ENCODE peak calls at places on chromosomes 2 and 18, in seven cellular contexts. H is A172, S is NCI-H2029 treated with DMSO at 0.1 percent for 48 hours, U is lung microvascular endothelial cell, X is AG20443, L is NCI-H2171, W is progenitor cell of endocrine pancreas. Z is an unnamed sample.
A peak's percentile ranks its signal among the peaks of the same experiment; 100 is the strongest.

GRCh38 chr2:177666408-177666807 is 273.8 kb downstream of the AGPS start:
- DNase-seq in L (no peak), U (peak; percentile 54), S (no peak), H (peak; percentile 66), X (no peak), W (no peak), Z (peak; percentile 43)

GRCh38 chr2:133605031-133605773 is 36.9 kb upstream of the NCKAP5 start:
- DNase-seq in U (no peak), X (no peak), W (no peak), H (no peak), S (no peak), L (no peak), Z (no peak)

GRCh38 chr2:112730182-112730581 is 9.4 kb downstream of the NT5DC4 start:
- DNase-seq in W (no peak), X (no peak), U (no peak), S (no peak), L (no peak), H (no peak), Z (no peak)

GRCh38 chr2:159010340-159010739 is 41.9 kb downstream of the TANC1 start:
- DNase-seq in S (no peak), H (peak; percentile 59), U (no peak), W (no peak), X (peak; percentile 68), L (no peak), Z (no peak)

GRCh38 chr2:216559625-216560156 is 61.0 kb downstream of the RPL37A start:
- DNase-seq in H (no peak), W (no peak), L (no peak), S (no peak), X (peak; percentile 60), U (no peak), Z (no peak)

GRCh38 chr2:831638-832037 is 119.0 kb upstream of the SNTG2 start:
- DNase-seq in U (no peak), X (no peak), S (no peak), L (no peak), W (no peak), H (no peak), Z (no peak)

GRCh38 chr2:105143467-105144127 is 97.9 kb upstream of the GPR45 start:
- DNase-seq in X (peak; percentile 41), L (peak; percentile 15), W (peak; percentile 43), U (no peak), H (peak; percentile 72), S (no peak), Z (peak; percentile 42)

GRCh38 chr2:116980354-116980753 is 834.1 kb upstream of the DDX18 start:
- DNase-seq in W (no peak), H (no peak), U (no peak), X (no peak), L (no peak), S (no peak), Z (no peak)

GRCh38 chr2:12941203-12941602 is 224.5 kb downstream of the TRIB2 start:
- DNase-seq in L (no peak), U (no peak), S (no peak), X (no peak), W (no peak), H (no peak), Z (no peak)

GRCh38 chr2:67583185-67583584 is 186.1 kb downstream of the ETAA1 start:
- DNase-seq in H (no peak), L (no peak), S (no peak), W (no peak), U (no peak), X (no peak), Z (no peak)

GRCh38 chr2:29650634-29651097 is 270.7 kb downstream of the ALK start:
- DNase-seq in H (no peak), W (no peak), L (peak; percentile 9), S (no peak), X (no peak), U (no peak), Z (no peak)

GRCh38 chr2:218260742-218261423 is at the start of gene GPBAR1:
- DNase-seq in S (no peak), H (no peak), L (no peak), W (no peak), U (no peak), X (no peak), Z (no peak)

GRCh38 chr2:232568161-232568560 is 17.7 kb downstream of the EIF4E2 start:
- DNase-seq in X (peak; percentile 93), L (no peak), U (no peak), S (no peak), H (peak; percentile 89), W (no peak), Z (no peak)

GRCh38 chr2:84989422-84989821 is 18.5 kb downstream of the KCMF1 start:
- DNase-seq in S (no peak), U (no peak), L (no peak), X (no peak), H (no peak), W (no peak), Z (no peak)

GRCh38 chr18:70288851-70289328 is at the start of gene SOCS6:
- DNase-seq in U (peak; percentile 58), L (peak; percentile 6), W (peak; percentile 60), S (no peak), X (peak; percentile 86), H (no peak), Z (peak; percentile 55)

GRCh38 chr18:57670046-57670445 is 48.4 kb upstream of the NARS1 start:
- DNase-seq in U (peak; percentile 86), W (no peak), X (no peak), H (no peak), S (no peak), L (no peak), Z (no peak)

GRCh38 chr18:62434798-62435197 is 88.0 kb upstream of the ZCCHC2 start:
- DNase-seq in L (no peak), H (no peak), U (no peak), X (no peak), W (no peak), S (no peak), Z (no peak)

GRCh38 chr2:84676295-84676694 is 160.0 kb downstream of the DNAH6 start:
- DNase-seq in W (no peak), L (no peak), X (peak; percentile 34), U (no peak), H (peak; percentile 31), S (no peak), Z (no peak)

GRCh38 chr2:49262815-49263560 is 108.7 kb upstream of the FSHR start:
- DNase-seq in S (no peak), L (no peak), W (no peak), H (no peak), U (no peak), X (no peak), Z (no peak)

GRCh38 chr2:229748950-229749349 is 34.6 kb upstream of the DNER start:
- DNase-seq in X (no peak), U (no peak), S (no peak), H (no peak), W (no peak), L (no peak), Z (no peak)

GRCh38 chr2:41970898-41971660 is 76.7 kb upstream of the PKDCC start:
- DNase-seq in S (no peak), X (peak; percentile 38), U (no peak), L (no peak), H (no peak), W (no peak), Z (no peak)

GRCh38 chr2:6290626-6291025 is 575.1 kb downstream of the CMPK2 start:
- DNase-seq in S (no peak), W (no peak), X (no peak), H (no peak), L (peak; percentile 40), U (no peak), Z (no peak)

GRCh38 chr2:233381013-233381995 is 27.0 kb downstream of the DGKD start:
- DNase-seq in X (no peak), L (no peak), W (no peak), U (no peak), H (no peak), S (no peak), Z (no peak)

GRCh38 chr2:55838653-55839052 is 84.9 kb downstream of the EFEMP1 start:
- DNase-seq in W (no peak), X (no peak), S (peak; percentile 84), H (no peak), U (no peak), L (no peak), Z (no peak)

GRCh38 chr2:213561759-213562158 is 277.5 kb downstream of the SPAG16 start:
- DNase-seq in L (no peak), S (no peak), W (no peak), X (no peak), U (no peak), H (no peak), Z (no peak)

GRCh38 chr18:45978084-45978483 is 11.0 kb upstream of the EPG5 start:
- DNase-seq in U (no peak), W (no peak), L (no peak), S (peak; percentile 25), X (no peak), H (no peak), Z (no peak)

GRCh38 chr18:76494181-76494540 is 881 bp downstream of the ZNF516 start:
- DNase-seq in L (no peak), H (no peak), U (peak; percentile 22), X (peak; percentile 48), W (peak; percentile 47), S (no peak), Z (no peak)

GRCh38 chr2:234483568-234484251 is 13.2 kb downstream of the ARL4C start:
- DNase-seq in L (no peak), X (no peak), W (no peak), U (peak; percentile 26), S (no peak), H (no peak), Z (no peak)

GRCh38 chr2:5409925-5410360 is 282.2 kb upstream of the SOX11 start:
- DNase-seq in H (no peak), S (no peak), U (no peak), X (no peak), W (no peak), L (peak; percentile 100), Z (no peak)

GRCh38 chr2:74516070-74516633 is 1.9 kb downstream of the TLX2 start:
- DNase-seq in H (no peak), W (peak; percentile 37), U (peak; percentile 76), S (no peak), L (no peak), X (peak; percentile 92), Z (no peak)

GRCh38 chr2:160165996-160166395 is 34.1 kb downstream of the ITGB6 start:
- DNase-seq in S (no peak), X (no peak), U (no peak), L (no peak), H (no peak), W (no peak), Z (no peak)

GRCh38 chr2:62589691-62590356 is 83.8 kb upstream of the TMEM17 start:
- DNase-seq in W (no peak), U (no peak), X (no peak), S (no peak), H (no peak), L (no peak), Z (no peak)

GRCh38 chr2:171963198-171963597 is 36.6 kb upstream of the METAP1D start:
- DNase-seq in X (no peak), W (no peak), L (no peak), H (no peak), S (no peak), U (no peak), Z (no peak)

GRCh38 chr2:71605781-71606241 is 152.4 kb downstream of the DYSF start:
- DNase-seq in X (no peak), W (no peak), S (no peak), H (no peak), L (no peak), U (no peak), Z (no peak)

GRCh38 chr2:145431181-145431951 is 911.4 kb upstream of the ZEB2 start:
- DNase-seq in W (no peak), X (no peak), U (peak; percentile 26), S (peak; percentile 99), H (no peak), L (peak; percentile 97), Z (no peak)

GRCh38 chr2:15722980-15723379 is 131.3 kb downstream of the DDX1 start:
- DNase-seq in H (no peak), W (no peak), L (no peak), X (no peak), S (no peak), U (no peak), Z (no peak)

GRCh38 chr2:78778756-78779510 is 246.6 kb upstream of the REG3G start:
- DNase-seq in W (no peak), X (no peak), L (no peak), U (no peak), H (no peak), S (no peak), Z (peak; percentile 15)

Z was measured in K562.